ENCODE peak calls at places on chromosome 11, in five cellular contexts. K is GM23338, W is neural progenitor cell, T is kidney, X is AG04450. H is an unnamed sample.

GRCh38 chr11:68948496-68948895 is 32.3 kb downstream of the MRGPRD start:
- DNase-seq in K (no peak), T (no peak), X (no peak), W (no peak), H (no peak)

GRCh38 chr11:120079750-120080610 is 57.9 kb downstream of the TRIM29 start:
- DNase-seq in X (no peak), T (no peak), W (no peak), K (peak; percentile 68), H (no peak)

GRCh38 chr11:45771194-45771941 is 33.6 kb upstream of the SLC35C1 start:
- DNase-seq in K (peak; percentile 86), T (peak; percentile 73), X (no peak), W (peak; percentile 82), H (peak; percentile 50)

GRCh38 chr11:123718075-123718868 is 23.2 kb downstream of the ZNF202 start:
- DNase-seq in X (no peak), K (no peak), T (no peak), W (no peak), H (no peak)

GRCh38 chr11:125464671-125465070 is 31.4 kb downstream of the FEZ1 start:
- DNase-seq in K (no peak), W (no peak), X (no peak), T (no peak), H (no peak)

GRCh38 chr11:73374130-73374529 is 2.1 kb upstream of the RELT start:
- DNase-seq in T (no peak), K (no peak), X (no peak), W (no peak), H (no peak)

GRCh38 chr11:130719516-130719915 is 196.8 kb downstream of the SNX19 start:
- DNase-seq in W (no peak), K (no peak), T (no peak), X (no peak), H (no peak)

GRCh38 chr11:14259870-14260269 is 99.1 kb downstream of the RRAS2 start:
- DNase-seq in W (no peak), T (no peak), K (no peak), X (no peak), H (no peak)

GRCh38 chr11:68212421-68213134 is 518 bp downstream of the KMT5B start:
- DNase-seq in K (peak; percentile 89), T (peak; percentile 87), W (peak; percentile 94), X (peak; percentile 43), H (peak; percentile 72)

GRCh38 chr11:126495806-126496205 is 140.3 kb downstream of the ST3GAL4 start:
- DNase-seq in K (no peak), T (no peak), X (no peak), W (peak; percentile 31), H (no peak)

GRCh38 chr11:20163778-20164133 is 3.5 kb upstream of the DBX1 start:
- DNase-seq in X (no peak), T (no peak), K (peak; percentile 70), W (peak; percentile 78), H (no peak)

GRCh38 chr11:114762437-114762836 is 84.1 kb downstream of the NXPE2 start:
- DNase-seq in T (peak; percentile 76), W (peak; percentile 83), X (peak; percentile 23), K (peak; percentile 83), H (peak; percentile 69)

GRCh38 chr11:2590131-2590950 is 109.5 kb downstream of the KCNQ1OT1 start:
- DNase-seq in X (no peak), W (no peak), K (no peak), T (peak; percentile 51), H (no peak)

GRCh38 chr11:117221775-117222517 is 9.9 kb downstream of the PCSK7 start:
- DNase-seq in T (peak; percentile 92), W (no peak), X (no peak), K (no peak), H (peak; percentile 46)

GRCh38 chr11:113549611-113550061 is 74.4 kb upstream of the DRD2 start:
- DNase-seq in K (no peak), W (no peak), X (no peak), T (no peak), H (no peak)

GRCh38 chr11:80432051-80432450 is 991.2 kb upstream of the TENM4 start:
- DNase-seq in W (no peak), T (no peak), K (no peak), X (no peak), H (no peak)

GRCh38 chr11:124953753-124954624 is at the start of gene CCDC15:
- DNase-seq in T (peak; percentile 99), X (peak; percentile 92), W (peak; percentile 99), K (peak; percentile 100), H (peak; percentile 95)

GRCh38 chr11:5288912-5289525 is 12.7 kb downstream of the OR51B4 start:
- DNase-seq in K (no peak), W (no peak), X (no peak), T (no peak), H (no peak)

GRCh38 chr11:71518506-71519471 is 8.3 kb upstream of the KRTAP5-7 start:
- DNase-seq in X (no peak), T (no peak), W (no peak), K (no peak), H (no peak)

GRCh38 chr11:69744435-69744834 is 30.7 kb downstream of the FGF4 start:
- DNase-seq in W (no peak), T (no peak), K (peak; percentile 55), X (peak; percentile 37), H (no peak)

GRCh38 chr11:76667856-76668255 is 2.7 kb downstream of the LRRC32 start:
- DNase-seq in T (peak; percentile 59), K (no peak), W (no peak), X (no peak), H (no peak)

GRCh38 chr11:87391501-87391900 is 353.8 kb downstream of the TMEM135 start:
- DNase-seq in X (no peak), K (no peak), W (no peak), T (no peak), H (no peak)

GRCh38 chr11:130050272-130050671 is 19.4 kb upstream of the APLP2 start:
- DNase-seq in T (no peak), W (peak; percentile 13), K (no peak), X (no peak), H (no peak)

GRCh38 chr11:116257871-116258270 is 514.9 kb downstream of the BUD13 start:
- DNase-seq in X (no peak), W (no peak), T (no peak), K (no peak), H (no peak)

GRCh38 chr11:46281374-46281831 is 3.9 kb downstream of the CREB3L1 start:
- DNase-seq in K (peak; percentile 62), T (peak; percentile 64), W (peak; percentile 59), X (no peak), H (no peak)

GRCh38 chr11:130999086-130999485 is 82.8 kb upstream of the SNX19 start:
- DNase-seq in W (no peak), K (no peak), T (no peak), X (no peak), H (no peak)

DNA sequence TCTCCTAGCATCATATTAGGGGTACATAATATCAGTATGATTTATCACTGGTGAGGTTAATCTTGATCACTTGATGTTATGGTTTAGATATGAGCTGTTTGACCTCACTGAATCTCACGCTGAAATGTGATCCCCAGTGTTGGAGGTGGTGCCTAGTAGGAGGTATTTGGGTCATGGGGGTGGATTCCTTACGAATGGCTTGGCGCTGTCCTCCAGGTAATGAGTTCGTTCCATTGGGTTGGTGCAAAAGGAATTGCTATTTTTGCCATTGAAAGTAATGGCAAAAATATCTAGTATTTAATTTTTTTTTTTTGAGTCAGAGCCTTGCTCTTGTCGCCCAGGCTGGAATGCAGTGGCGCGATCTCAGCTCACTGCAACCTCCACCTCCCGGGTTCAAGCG is 326.3 kb downstream of the AASDHPPT start:
- DNase-seq in T (no peak), W (no peak), K (no peak), X (no peak), H (no peak)
- TF ChIP-seq CTCF in T (no peak), W (no peak), K (no peak), X (no peak), H (no peak)

GRCh38 chr11:83027794-83028193 is 43.9 kb downstream of the RAB30 start:
- DNase-seq in T (no peak), X (no peak), K (no peak), W (no peak), H (no peak)
- H3K4me3 ChIP-seq in T (no peak overlapping the region), X (no peak overlapping the region), K (no peak overlapping the region), W (no peak overlapping the region), H (no peak overlapping the region)

GRCh38 chr11:94793822-94794221 is 25.7 kb downstream of the AMOTL1 start:
- DNase-seq in X (no peak), K (no peak), W (no peak), T (no peak), H (no peak)
- H3K27ac ChIP-seq in X (peak overlapping the region; percentile 93), K (no peak overlapping the region), W (no peak overlapping the region), T (no peak overlapping the region), H (peak overlapping the region; percentile 67)

DNA sequence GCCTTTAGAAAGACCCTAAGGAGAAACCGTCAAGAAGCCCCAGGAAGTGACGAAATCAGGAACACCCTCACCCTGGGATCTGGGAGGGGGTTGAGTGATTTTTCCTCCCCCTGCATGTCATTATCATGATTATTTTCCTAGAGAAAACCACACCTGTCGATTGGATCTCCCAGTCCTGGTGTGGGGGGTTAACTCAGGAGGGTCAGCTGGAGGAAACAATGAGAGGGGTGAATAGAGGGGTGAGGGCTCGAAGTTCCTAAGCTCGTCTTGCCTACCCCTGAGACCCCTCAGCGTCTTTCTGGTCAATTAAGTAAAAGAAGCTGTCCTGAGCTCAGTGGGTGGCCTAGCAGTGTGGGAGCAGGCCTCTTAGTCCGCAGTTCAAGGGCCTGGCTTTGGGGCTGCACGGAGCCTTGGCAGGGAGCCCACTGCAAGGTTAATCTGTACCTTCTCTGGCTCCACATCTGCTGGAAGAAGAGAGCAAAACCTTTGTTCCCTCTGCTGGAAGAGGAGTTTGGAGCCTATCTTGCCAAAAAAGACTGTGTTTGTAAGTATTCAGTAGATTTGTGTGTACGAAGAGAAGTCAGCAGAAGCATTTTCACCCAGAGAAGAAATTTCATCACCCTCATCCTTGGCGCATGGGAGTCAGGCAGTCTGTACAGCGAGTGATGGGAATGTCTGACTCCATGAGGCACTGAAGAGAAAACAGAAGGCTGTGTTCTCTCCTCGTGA is 34.2 kb upstream of the FTH1 start:
- DNase-seq in T (no peak), K (no peak), W (no peak), X (no peak), H (peak; percentile 78)
- TF ChIP-seq CTCF in T (no peak), K (no peak), W (no peak), X (no peak), H (no peak)

H was measured in pancreas.